ENCODE peak calls at places on chromosomes 3 and 15, in four cellular contexts. C is psoas muscle, P is astrocyte, B is dorsolateral prefrontal cortex. U is an unnamed sample.

GRCh38 chr3:58507356-58508062 is 15.6 kb downstream of the KCTD6 start:
- DNase-seq in B (no peak), P (no peak), C (no peak), U (no peak)

GRCh38 chr3:113231827-113232253 is 20.5 kb downstream of the BOC start:
- DNase-seq in P (peak), B (no peak), C (no peak), U (no peak)

GRCh38 chr15:68635142-68635541 is 56.3 kb downstream of the CORO2B start:
- DNase-seq in C (no peak), B (peak), P (no peak), U (no peak)

GRCh38 chr3:185498503-185499396 is at the start of gene TMEM41A:
- DNase-seq in B (peak), P (peak), C (peak), U (peak)

GRCh38 chr3:48430359-48431101 is 644 bp upstream of the PLXNB1 start:
- DNase-seq in P (no peak), C (no peak), B (no peak), U (no peak)

GRCh38 chr15:49904296-49904695 is 214.7 kb downstream of the ATP8B4 start:
- DNase-seq in C (no peak), P (no peak), B (no peak), U (no peak)

GRCh38 chr3:78878789-78879515 is 888.8 kb downstream of the ROBO1 start:
- DNase-seq in B (no peak), C (no peak), P (no peak), U (no peak)

GRCh38 chr3:64353256-64353655 is 128.0 kb upstream of the PRICKLE2 start:
- DNase-seq in C (no peak), P (peak), B (no peak), U (no peak)

GRCh38 chr15:74917676-74918075 is 11.0 kb upstream of the FAM219B start:
- DNase-seq in C (no peak), P (no peak), B (no peak), U (no peak)

GRCh38 chr3:64405211-64405818 is 180.0 kb upstream of the PRICKLE2 start:
- DNase-seq in P (no peak), C (no peak), B (no peak), U (no peak)

GRCh38 chr3:126525091-126525852 is 1.3 kb downstream of the CHST13 start:
- DNase-seq in P (no peak), B (peak), C (peak), U (no peak)

GRCh38 chr3:111852540-111852939 is 6.5 kb upstream of the PHLDB2 start:
- DNase-seq in C (no peak), P (no peak), B (no peak), U (no peak)

GRCh38 chr3:24678441-24678865 is 183.8 kb upstream of the THRB start:
- DNase-seq in C (no peak), B (no peak), P (peak), U (no peak)

GRCh38 chr15:98894312-98894711 is 113.3 kb downstream of the PGPEP1L start:
- DNase-seq in C (no peak), B (no peak), P (no peak), U (no peak)

GRCh38 chr3:193780810-193781472 is 187.9 kb downstream of the OPA1 start:
- DNase-seq in P (peak), C (peak), B (peak), U (no peak)

DNA sequence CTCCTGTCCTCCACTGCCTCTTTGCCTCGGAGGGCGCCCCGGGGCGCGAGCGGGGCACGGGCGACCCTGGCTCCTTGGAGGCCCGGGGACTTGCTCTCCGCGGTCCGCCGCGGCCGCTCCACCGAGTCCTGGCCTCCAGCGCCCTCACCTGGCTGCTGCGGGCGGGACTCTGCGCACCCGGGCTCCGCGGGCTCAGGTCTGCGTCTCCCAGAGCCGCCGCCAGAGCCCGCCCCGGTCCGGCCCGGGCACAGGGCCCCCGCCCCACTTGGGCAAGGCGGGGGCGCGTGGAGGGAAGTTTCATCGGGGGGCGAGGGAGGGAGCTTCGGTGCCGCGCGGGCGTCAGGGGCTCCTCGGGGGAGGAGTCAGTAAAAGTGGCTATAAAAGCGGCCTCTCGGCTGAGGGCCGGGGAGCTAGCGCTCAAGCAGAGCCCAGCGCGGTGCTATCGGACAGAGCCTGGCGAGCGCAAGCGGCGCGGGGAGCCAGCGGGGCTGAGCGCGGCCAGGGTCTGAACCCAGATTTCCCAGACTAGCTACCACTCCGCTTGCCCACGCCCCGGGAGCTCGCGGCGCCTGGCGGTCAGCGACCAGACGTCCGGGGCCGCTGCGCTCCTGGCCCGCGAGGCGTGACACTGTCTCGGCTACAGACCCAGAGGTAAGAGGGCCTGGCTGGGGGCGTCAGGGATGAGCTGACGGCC is at the start of gene CEMIP:
- DNase-seq in C (peak), P (peak), B (peak), U (no peak)
- H3K27ac ChIP-seq in C (no peak), P (no peak), B (no peak), U (no peak)

GRCh38 chr3:157129782-157130137 is 30.2 kb downstream of the CCNL1 start:
- DNase-seq in C (no peak), B (no peak), P (peak), U (no peak)
- H3K4me3 ChIP-seq in C (no peak), B (no peak), P (peak), U (peak)

DNA sequence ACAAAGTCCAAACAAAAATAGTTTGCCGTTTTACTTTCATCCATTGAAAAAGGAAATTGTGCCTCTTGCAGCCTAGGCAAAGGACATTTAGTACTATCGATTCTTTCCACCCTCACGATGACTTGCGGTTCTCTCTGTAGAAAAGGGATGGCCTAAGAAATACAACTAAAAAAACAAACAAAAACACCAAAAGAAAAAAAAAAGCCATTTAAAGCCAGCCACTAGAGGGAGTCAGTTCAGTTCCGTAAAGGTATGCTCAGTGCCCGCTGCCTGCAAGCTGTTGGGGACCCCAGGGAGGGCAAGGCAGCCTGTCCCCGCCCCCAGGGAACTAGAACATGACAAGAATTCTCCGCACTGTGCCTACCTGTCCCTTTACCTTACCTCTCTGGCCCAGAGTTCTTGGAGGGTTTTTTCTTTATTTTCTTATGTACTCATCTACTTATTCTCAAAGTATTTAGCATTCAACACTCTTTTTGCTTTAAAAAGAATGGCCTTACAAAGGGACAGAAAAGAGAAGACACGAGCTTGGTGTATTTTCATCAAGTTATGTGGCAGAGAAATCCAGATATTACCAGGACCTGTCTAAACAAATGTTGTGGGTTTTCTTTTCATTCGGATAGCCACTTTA is 29.9 kb upstream of the NR2E3 start:
- DNase-seq in P (peak), C (no peak), B (no peak), U (peak)
- H3K27ac ChIP-seq in P (no peak), C (no peak), B (no peak), U (no peak)

DNA sequence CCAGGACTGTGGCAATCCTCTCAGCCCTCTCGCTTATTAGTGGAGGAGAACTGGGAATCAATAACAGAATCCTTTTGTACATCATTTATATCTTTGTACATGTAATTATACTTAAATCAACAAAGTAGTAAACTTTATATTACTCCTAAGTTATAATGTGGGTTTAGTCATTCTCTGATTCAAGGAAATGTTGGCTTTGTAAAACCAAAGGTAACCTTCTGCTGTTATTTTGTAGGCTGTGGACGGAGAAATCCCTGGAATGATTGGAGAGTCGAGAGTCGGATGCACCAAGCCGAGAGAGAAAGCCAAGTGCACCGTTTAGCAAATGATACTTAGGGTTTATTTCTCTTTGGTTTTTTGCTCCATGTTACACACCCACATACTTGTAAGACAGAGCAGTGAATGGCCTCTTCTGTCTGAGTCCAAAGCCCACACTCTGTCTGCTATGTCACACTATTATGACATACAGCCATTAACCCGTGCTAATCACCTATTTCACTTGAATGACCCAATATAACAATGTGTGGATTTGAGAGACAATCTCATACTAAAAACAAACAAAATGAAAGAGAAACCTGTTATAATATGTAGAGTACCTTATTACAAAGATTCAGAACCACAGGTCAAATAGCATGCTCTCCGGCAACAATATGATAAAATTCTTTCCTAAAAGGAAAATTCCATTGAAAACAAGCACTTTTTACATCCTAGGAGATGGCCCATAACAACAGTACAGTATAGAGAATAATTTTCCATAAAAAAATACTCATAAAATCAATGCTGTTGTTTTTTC is 72.2 kb downstream of the MECOM start:
- DNase-seq in B (no peak), P (no peak), C (no peak), U (no peak)
- H3K4me3 ChIP-seq in B (no peak), P (no peak), C (no peak), U (no peak)

GRCh38 chr3:122078235-122078935 is 23.2 kb downstream of the CD86 start:
- DNase-seq in B (no peak), C (no peak), P (no peak), U (no peak)

GRCh38 chr3:122080188-122080587 is 25.0 kb downstream of the CD86 start:
- DNase-seq in P (no peak), C (no peak), B (no peak), U (no peak)

GRCh38 chr3:122076414-122077292 is 21.5 kb downstream of the CD86 start:
- DNase-seq in P (no peak), C (no peak), B (no peak), U (no peak)

GRCh38 chr3:122079524-122079923 is 24.4 kb downstream of the CD86 start:
- DNase-seq in P (no peak), C (no peak), B (no peak), U (no peak)

DNA sequence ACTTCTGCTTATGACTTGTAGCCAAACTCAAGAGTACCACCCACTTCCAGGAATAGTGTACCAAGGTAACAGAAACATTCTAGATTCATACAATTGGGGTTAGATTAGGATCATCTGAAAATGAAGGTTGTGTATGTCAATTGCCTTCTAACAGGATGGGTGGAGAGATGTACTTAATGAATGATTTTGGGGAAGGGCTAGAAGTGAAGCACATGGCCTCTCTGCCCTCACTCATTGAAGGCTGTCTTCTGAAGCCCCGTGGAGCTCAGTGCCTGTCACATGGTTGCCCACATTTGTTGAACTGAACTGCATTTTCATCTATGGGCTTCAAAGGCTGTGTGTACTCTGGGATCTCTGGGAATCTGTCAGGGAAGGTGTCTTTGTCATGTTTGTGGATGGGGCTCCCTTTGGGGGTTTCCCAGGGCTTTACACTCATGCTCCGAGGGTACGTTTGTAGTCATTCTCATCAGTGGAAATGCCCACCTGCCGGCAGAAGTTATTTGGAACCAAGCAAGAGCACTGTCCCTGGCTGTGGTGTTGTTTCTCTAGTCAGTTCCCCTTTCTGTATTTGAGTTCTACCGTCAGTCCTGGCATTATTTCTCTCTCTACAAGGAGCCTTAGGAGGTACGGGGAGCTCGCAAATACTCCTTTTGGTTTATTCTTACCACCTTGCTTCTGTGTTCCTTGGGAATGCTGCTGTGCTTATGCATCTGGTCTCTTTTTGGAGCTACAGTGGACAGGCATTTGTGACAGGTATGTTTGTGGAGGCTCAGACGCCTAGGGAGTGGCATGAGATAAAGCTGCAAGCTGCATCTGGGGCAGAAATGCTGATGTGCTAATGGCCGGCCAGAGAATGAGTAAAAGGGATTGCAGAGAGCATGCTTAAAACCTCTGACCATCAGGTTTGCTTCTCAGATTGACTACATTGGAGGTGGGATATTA is 22.4 kb downstream of the CD86 start:
- DNase-seq in B (no peak), P (no peak), C (no peak), U (no peak)
- H3K27ac ChIP-seq in B (no peak), P (no peak), C (no peak), U (no peak)

GRCh38 chr3:165883126-165883525 is 45.9 kb upstream of the BCHE start:
- DNase-seq in B (no peak), P (no peak), C (no peak), U (no peak)
- H3K4me3 ChIP-seq in B (no peak), P (no peak), C (no peak), U (no peak)

GRCh38 chr3:114519415-114519814 is 225.6 kb downstream of the TIGIT start:
- DNase-seq in C (peak), P (peak), B (no peak), U (no peak)

GRCh38 chr3:114518409-114518808 is 224.6 kb downstream of the TIGIT start:
- DNase-seq in C (no peak), P (no peak), B (no peak), U (no peak)
- H3K27ac ChIP-seq in C (peak), P (no peak), B (no peak), U (no peak)

DNA sequence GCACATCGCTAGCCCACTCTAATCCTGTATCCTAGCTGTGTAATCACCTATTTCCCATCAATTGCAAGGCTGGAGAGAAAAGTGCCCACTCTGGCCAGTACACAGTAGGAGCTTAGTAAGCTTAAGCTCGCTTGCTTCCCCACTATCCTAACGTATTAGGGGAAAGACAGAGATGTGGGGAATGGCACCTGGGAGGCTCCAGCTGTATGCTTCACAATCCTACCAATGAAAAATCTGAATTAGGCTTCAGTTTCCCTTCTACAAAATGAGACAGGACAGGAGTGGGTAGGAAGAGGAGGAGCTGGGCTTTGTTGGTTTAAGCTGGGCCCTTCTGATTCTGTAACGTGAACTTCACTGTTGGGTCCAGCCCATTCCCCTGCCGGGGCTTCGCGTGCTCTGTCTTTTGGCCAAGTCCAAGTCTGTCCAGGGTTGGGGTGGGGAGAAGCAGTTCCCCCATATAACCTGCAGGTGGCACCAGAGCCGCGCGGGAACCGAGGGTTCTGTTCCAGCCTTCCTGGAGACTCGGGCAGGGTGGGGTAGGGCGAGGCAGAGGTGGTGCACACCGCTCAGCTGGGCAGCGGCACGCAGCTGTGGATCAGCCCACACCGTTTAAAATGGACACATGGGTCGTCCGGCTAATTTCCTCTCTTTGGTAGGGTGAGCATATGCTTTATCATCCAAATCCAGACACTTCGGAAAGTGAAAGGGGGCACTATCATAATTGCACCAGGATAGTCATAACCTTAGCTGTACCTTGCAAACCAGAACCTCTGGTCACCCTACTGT is 118.2 kb downstream of the TBC1D2B start:
- DNase-seq in P (peak), C (peak), B (peak), U (peak)
- H3K4me3 ChIP-seq in P (no peak), C (peak), B (peak), U (no peak)

GRCh38 chr3:183094711-183095110 is 4.6 kb downstream of the MCCC1 start:
- DNase-seq in C (no peak), B (no peak), P (no peak), U (no peak)
- H3K27ac ChIP-seq in C (no peak), B (no peak), P (no peak), U (no peak)

GRCh38 chr15:23567921-23568320 is 2.4 kb downstream of the MKRN3 start:
- DNase-seq in P (no peak), C (no peak), B (no peak), U (no peak)
- H3K4me3 ChIP-seq in P (no peak), C (no peak), B (no peak), U (no peak)

U was measured in naive thymus-derived CD4-positive, alpha-beta T cell.